ENCODE peak calls at places on chromosome 16, in ten cellular contexts. G is stromal cell of bone marrow; H is GM04504; S is mesendoderm; L is activated effector memory CD4-positive, alpha-beta T cell treated with Interleukin-2 at 50 U/mL for 16 hours; Q is GM04503; E is fibroblast of pulmonary artery; N is T47D; W is T-helper 2 cell; B is stomach. Z is an unnamed sample.

GRCh38 chr16:77610496-77610895 is 111.8 kb upstream of the NUDT7 start:
- DNase-seq in G (no peak), H (no peak), S (no peak), L (no peak), Q (no peak), E (no peak), N (no peak), W (no peak), B (no peak), Z (no peak)

GRCh38 chr16:86396918-86397317 is 113.4 kb upstream of the FOXF1 start:
- DNase-seq in G (no peak), H (peak), S (peak), L (no peak), Q (peak), E (peak), N (no peak), W (no peak), B (no peak), Z (no peak)

GRCh38 chr16:81723098-81723723 is 55.9 kb upstream of the PLCG2 start:
- DNase-seq in G (peak), H (no peak), S (peak), L (no peak), Q (no peak), E (peak), N (peak), W (no peak), B (no peak), Z (no peak)

GRCh38 chr16:4869147-4869790 is 22.0 kb downstream of the UBN1 start:
- DNase-seq in G (no peak), H (no peak), S (no peak), L (no peak), Q (no peak), E (no peak), N (no peak), W (no peak), B (peak), Z (no peak)

GRCh38 chr16:54792811-54793210 is 137.9 kb upstream of the IRX5 start:
- DNase-seq in G (no peak), H (no peak), S (no peak), L (no peak), Q (no peak), E (no peak), N (no peak), W (no peak), B (no peak), Z (no peak)

GRCh38 chr16:14302031-14302398 is 230.9 kb downstream of the MRTFB start:
- DNase-seq in G (peak), H (peak), S (peak), L (no peak), Q (no peak), E (peak), N (peak), W (no peak), B (peak), Z (no peak)

GRCh38 chr16:11236441-11236840 is 19.6 kb downstream of the SOCS1 start:
- DNase-seq in G (no peak), H (no peak), S (no peak), L (no peak), Q (no peak), E (no peak), N (no peak), W (no peak), B (no peak), Z (no peak)

GRCh38 chr16:3965781-3966582 is 85.5 kb upstream of the CREBBP start:
- DNase-seq in G (no peak), H (no peak), S (no peak), L (no peak), Q (no peak), E (no peak), N (no peak), W (no peak), B (no peak), Z (peak)

GRCh38 chr16:57150682-57151330 is 35.0 kb downstream of the PSME3IP1 start:
- DNase-seq in G (no peak), H (no peak), S (peak), L (no peak), Q (no peak), E (no peak), N (no peak), W (no peak), B (peak), Z (no peak)

GRCh38 chr16:2983706-2984136 is 3.5 kb upstream of the PKMYT1 start:
- DNase-seq in G (peak), H (peak), S (peak), L (peak), Q (peak), E (peak), N (peak), W (peak), B (peak), Z (no peak)

GRCh38 chr16:21336231-21336630 is 58.1 kb upstream of the CRYM start:
- DNase-seq in G (peak), H (no peak), S (no peak), L (no peak), Q (no peak), E (no peak), N (no peak), W (no peak), B (no peak), Z (no peak)

GRCh38 chr16:11464241-11464640 is 119.0 kb downstream of the RMI2 start:
- DNase-seq in G (no peak), H (no peak), S (no peak), L (no peak), Q (no peak), E (no peak), N (no peak), W (no peak), B (no peak), Z (no peak)

GRCh38 chr16:80007216-80007615 is 406.7 kb upstream of the MAF start:
- DNase-seq in G (no peak), H (no peak), S (no peak), L (no peak), Q (no peak), E (no peak), N (no peak), W (no peak), B (no peak), Z (no peak)

GRCh38 chr16:12744860-12745259 is 58.8 kb downstream of the CPPED1 start:
- DNase-seq in G (no peak), H (no peak), S (no peak), L (no peak), Q (no peak), E (no peak), N (no peak), W (no peak), B (no peak), Z (no peak)

GRCh38 chr16:87963400-87963799 is 12.2 kb downstream of the BANP start:
- DNase-seq in G (peak), H (peak), S (no peak), L (peak), Q (peak), E (peak), N (no peak), W (no peak), B (no peak), Z (no peak)

GRCh38 chr16:54930034-54930938 is at the start of gene IRX5:
- DNase-seq in G (peak), H (peak), S (peak), L (no peak), Q (peak), E (peak), N (peak), W (no peak), B (peak), Z (peak)

GRCh38 chr16:28301620-28302019 is 9.3 kb downstream of the SBK1 start:
- DNase-seq in G (no peak), H (no peak), S (no peak), L (no peak), Q (no peak), E (no peak), N (no peak), W (no peak), B (no peak), Z (no peak)

GRCh38 chr16:77335652-77336234 is 99.1 kb downstream of the ADAMTS18 start:
- DNase-seq in G (no peak), H (no peak), S (peak), L (no peak), Q (no peak), E (peak), N (no peak), W (no peak), B (no peak), Z (no peak)

GRCh38 chr16:23171234-23171948 is 11.2 kb upstream of the SCNN1G start:
- DNase-seq in G (peak), H (peak), S (no peak), L (no peak), Q (peak), E (no peak), N (no peak), W (no peak), B (no peak), Z (no peak)

GRCh38 chr16:29760567-29761279 is 14.9 kb upstream of the C16orf54 start:
- DNase-seq in G (no peak), H (no peak), S (no peak), L (no peak), Q (no peak), E (no peak), N (no peak), W (no peak), B (no peak), Z (no peak)

GRCh38 chr16:11145173-11145820 is 110.7 kb downstream of the SOCS1 start:
- DNase-seq in G (peak), H (no peak), S (no peak), L (no peak), Q (no peak), E (no peak), N (no peak), W (no peak), B (no peak), Z (peak)

GRCh38 chr16:58421029-58421428 is 28.8 kb downstream of the GINS3 start:
- DNase-seq in G (no peak), H (no peak), S (no peak), L (no peak), Q (no peak), E (no peak), N (no peak), W (no peak), B (no peak), Z (no peak)

GRCh38 chr16:57240872-57241271 is 4.2 kb upstream of the ARL2BP start:
- DNase-seq in G (no peak), H (no peak), S (no peak), L (no peak), Q (no peak), E (no peak), N (no peak), W (no peak), B (no peak), Z (no peak)

GRCh38 chr16:27374794-27375499 is 27.0 kb upstream of the IL21R start:
- DNase-seq in G (peak), H (peak), S (peak), L (peak), Q (peak), E (peak), N (no peak), W (no peak), B (peak), Z (no peak)

GRCh38 chr16:57003439-57004386 is 14.4 kb downstream of the NLRC5 start:
- DNase-seq in G (no peak), H (no peak), S (no peak), L (no peak), Q (no peak), E (no peak), N (no peak), W (no peak), B (no peak), Z (no peak)

GRCh38 chr16:66293207-66293735 is 73.2 kb upstream of the CDH5 start:
- DNase-seq in G (no peak), H (no peak), S (no peak), L (no peak), Q (no peak), E (no peak), N (no peak), W (no peak), B (peak), Z (no peak)